ENCODE peak calls at places on chromosomes 1 and 21, in four cellular contexts. I, O, U and E are unnamed samples.

GRCh38 chr1:213122514-213122929 is 71.5 kb downstream of the RPS6KC1 start:
- DNase-seq in I (peak), O (no peak), U (peak), E (peak)

GRCh38 chr1:110011527-110012041 is 22.8 kb upstream of the STRIP1 start:
- DNase-seq in I (peak), O (peak), U (peak), E (no peak)

GRCh38 chr1:77762072-77762476 is 2.4 kb upstream of the USP33 start:
- DNase-seq in I (peak), U (no peak), O (no peak), E (no peak)

GRCh38 chr1:245396615-245397014 is 241.8 kb downstream of the KIF26B start:
- DNase-seq in O (no peak), U (no peak), I (no peak), E (no peak)

GRCh38 chr1:174243451-174244000 is 84.2 kb downstream of the RABGAP1L start:
- DNase-seq in I (no peak), U (no peak), O (no peak), E (no peak)

GRCh38 chr1:11535761-11536572 is 57.0 kb downstream of the DISP3 start:
- DNase-seq in I (peak), U (no peak), O (no peak), E (no peak)

GRCh38 chr1:2050482-2050792 is 226 bp downstream of the PRKCZ start:
- DNase-seq in U (peak), O (no peak), I (no peak), E (no peak)

GRCh38 chr1:151828931-151829330 is 2.7 kb downstream of the RORC start:
- DNase-seq in U (peak), O (no peak), I (no peak), E (peak)

GRCh38 chr21:44065428-44065827 is 41.8 kb upstream of the PWP2 start:
- DNase-seq in U (no peak), O (no peak), I (no peak), E (no peak)

GRCh38 chr1:61050541-61051454 is 31.6 kb upstream of the NFIA start:
- DNase-seq in U (peak), O (no peak), I (no peak), E (no peak)

GRCh38 chr1:66175581-66175980 is 358.4 kb upstream of the SGIP1 start:
- DNase-seq in I (no peak), O (no peak), U (no peak), E (no peak)

GRCh38 chr21:35927262-35927661 is 133.1 kb downstream of the SETD4 start:
- DNase-seq in I (no peak), U (no peak), O (no peak), E (no peak)

GRCh38 chr1:241325441-241325840 is 31.6 kb downstream of the RGS7 start:
- DNase-seq in U (no peak), I (no peak), O (no peak), E (no peak)

GRCh38 chr1:111769517-111770146 is 13.9 kb downstream of the DDX20 start:
- DNase-seq in O (peak), I (peak), U (peak), E (peak)

GRCh38 chr1:224432141-224432540 is 2.5 kb downstream of the WDR26 start:
- DNase-seq in U (no peak), I (no peak), O (no peak), E (peak)

GRCh38 chr1:224433041-224433670 is 1.4 kb downstream of the WDR26 start:
- DNase-seq in O (no peak), I (no peak), U (peak), E (no peak)

GRCh38 chr1:224430511-224431113 is 4.0 kb downstream of the WDR26 start:
- DNase-seq in O (no peak), I (peak), U (no peak), E (peak)

GRCh38 chr1:224432672-224433040 is 1.9 kb downstream of the WDR26 start:
- DNase-seq in I (no peak), O (no peak), U (no peak), E (no peak)

GRCh38 chr1:224431726-224432125 is 2.9 kb downstream of the WDR26 start:
- DNase-seq in O (no peak), U (no peak), I (no peak), E (no peak)
- TF ChIP-seq POLR2AphosphoS5 in O (no peak), U (no peak), I (no peak), E (no peak)

DNA sequence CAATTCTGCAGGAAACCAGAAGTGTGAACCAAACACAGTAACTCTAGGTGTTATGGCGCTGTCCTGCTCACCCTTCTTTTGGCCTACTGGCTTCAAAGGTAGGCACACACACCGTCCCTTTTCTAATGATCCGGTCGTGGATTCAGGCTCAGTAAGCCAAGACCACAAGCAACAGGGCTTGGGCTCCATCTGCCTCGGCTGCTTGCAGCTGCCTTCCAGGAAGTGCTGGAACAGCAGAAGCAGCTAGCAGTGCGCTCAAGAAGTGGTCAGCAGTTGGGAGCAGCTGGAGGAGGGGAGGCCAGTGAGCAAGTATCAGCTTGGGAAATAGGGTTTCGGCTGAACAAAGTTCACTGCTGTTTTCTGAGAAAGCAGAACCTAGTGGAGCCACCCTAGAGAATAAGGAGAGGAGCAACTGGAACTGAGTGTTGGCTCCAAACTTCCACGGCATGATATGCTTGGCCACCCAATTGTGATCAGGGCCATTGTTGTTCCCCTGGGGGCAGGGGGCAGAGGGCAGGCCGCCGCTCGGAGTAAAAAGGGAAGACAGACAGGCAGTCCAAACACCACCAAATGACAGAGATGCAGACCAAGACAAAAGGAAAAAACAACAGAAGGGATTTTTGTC is 173.4 kb downstream of the TOMM20 start:
- DNase-seq in O (no peak), U (no peak), I (no peak), E (no peak)
- H3K4me3 ChIP-seq in O (no peak), U (no peak), I (peak), E (no peak)

GRCh38 chr1:16167331-16168143 is 11.7 kb upstream of the EPHA2 start:
- DNase-seq in U (peak), O (no peak), I (no peak), E (peak)
- TF ChIP-seq POLR2AphosphoS5 in U (no peak), O (no peak), I (no peak), E (peak)

GRCh38 chr1:161185282-161185682 is 8.0 kb upstream of the B4GALT3 start:
- DNase-seq in I (no peak), U (no peak), O (peak), E (no peak)

GRCh38 chr1:161187311-161187710 is 10.0 kb upstream of the B4GALT3 start:
- DNase-seq in U (no peak), I (no peak), O (no peak), E (no peak)

GRCh38 chr1:161188381-161188780 is 10.5 kb downstream of the ADAMTS4 start:
- DNase-seq in U (no peak), I (no peak), O (no peak), E (no peak)

GRCh38 chr1:161189036-161189435 is 9.8 kb downstream of the ADAMTS4 start:
- DNase-seq in I (no peak), U (no peak), O (no peak), E (no peak)

GRCh38 chr1:161185732-161186311 is 8.5 kb upstream of the B4GALT3 start:
- DNase-seq in U (no peak), O (peak), I (no peak), E (no peak)
- H3K4me3 ChIP-seq in U (no peak), O (peak), I (no peak), E (peak)

GRCh38 chr1:180975551-180975950 is 47.1 kb downstream of the STX6 start:
- DNase-seq in I (no peak), O (no peak), U (no peak), E (no peak)
- TF ChIP-seq POLR2AphosphoS5 in I (no peak), O (no peak), U (no peak), E (no peak)